ENCODE peak calls at places on chromosome 18, in ten cellular contexts. X is fibroblast of villous mesenchyme, F is iris pigment epithelial cell, O is iPS-NIHi11, P is endodermal cell, S is SK-N-DZ, G is AG08395, R is GM20000, E is cardiac fibroblast, W is NCI-H2081. T is an unnamed sample.

GRCh38 chr18:74989134-74989533 is 219.8 kb downstream of the PTGR3 start:
- DNase-seq in S (no peak), W (no peak), R (no peak), E (no peak), O (no peak), X (no peak), P (no peak), G (no peak), F (no peak), T (no peak)

GRCh38 chr18:5297582-5297981 is 2.1 kb upstream of the ZBTB14 start:
- DNase-seq in P (no peak), G (no peak), E (no peak), X (no peak), S (no peak), R (no peak), F (no peak), W (no peak), O (no peak), T (no peak)

GRCh38 chr18:56124186-56124585 is 514.2 kb downstream of the TXNL1 start:
- DNase-seq in R (no peak), X (peak; percentile 21), O (no peak), F (peak; percentile 18), E (peak; percentile 83), G (peak; percentile 78), W (no peak), S (no peak), P (no peak), T (peak; percentile 18)

GRCh38 chr18:14189858-14190257 is 57.6 kb upstream of the ZNF519 start:
- DNase-seq in X (peak; percentile 8), W (no peak), O (no peak), P (no peak), R (no peak), F (peak; percentile 31), E (peak; percentile 70), G (no peak), S (no peak), T (peak; percentile 2)

GRCh38 chr18:50879302-50880107 is 587 bp downstream of the ME2 start:
- DNase-seq in E (peak; percentile 55), R (no peak), X (peak; percentile 50), O (no peak), S (peak; percentile 38), G (peak; percentile 45), P (peak; percentile 82), W (peak; percentile 42), F (peak; percentile 70), T (no peak)

GRCh38 chr18:79529991-79530390 is 134.3 kb downstream of the NFATC1 start:
- DNase-seq in E (no peak), F (no peak), W (no peak), S (no peak), G (no peak), O (no peak), R (no peak), X (no peak), P (no peak), T (no peak)

GRCh38 chr18:12657048-12657848 is 659 bp downstream of the SPIRE1 start:
- DNase-seq in E (peak; percentile 39), X (peak; percentile 62), S (peak; percentile 45), O (peak; percentile 55), G (peak; percentile 42), F (peak; percentile 62), W (peak; percentile 52), P (peak; percentile 68), R (peak; percentile 73), T (no peak)

GRCh38 chr18:55244520-55244919 is 285.3 kb upstream of the CCDC68 start:
- DNase-seq in F (no peak), E (no peak), P (no peak), W (no peak), G (no peak), S (no peak), X (peak; percentile 80), R (no peak), O (no peak), T (no peak)

GRCh38 chr18:24878289-24878688 is 417.9 kb downstream of the HRH4 start:
- DNase-seq in G (peak; percentile 64), O (no peak), W (peak; percentile 40), F (peak; percentile 44), R (peak; percentile 16), P (no peak), S (peak; percentile 57), X (peak; percentile 67), E (peak; percentile 61), T (no peak)

GRCh38 chr18:70464343-70465114 is 175.7 kb downstream of the SOCS6 start:
- DNase-seq in E (peak; percentile 68), F (peak; percentile 65), P (peak; percentile 88), W (peak; percentile 87), G (peak; percentile 71), R (peak; percentile 56), X (peak; percentile 69), S (peak; percentile 84), O (peak; percentile 81), T (no peak)

GRCh38 chr18:22282311-22283235 is 113.2 kb downstream of the GATA6 start:
- DNase-seq in E (peak; percentile 97), P (peak; percentile 57), R (no peak), F (peak; percentile 97), X (peak; percentile 84), S (no peak), W (peak; percentile 43), O (no peak), G (peak; percentile 19), T (peak; percentile 82)

GRCh38 chr18:33755918-33756590 is 178.0 kb downstream of the ASXL3 start:
- DNase-seq in E (peak; percentile 83), G (peak; percentile 67), X (peak; percentile 93), R (no peak), O (no peak), S (no peak), W (peak; percentile 28), F (peak; percentile 81), P (peak; percentile 77), T (peak; percentile 75)